ENCODE peak calls at places on chromosomes 7 and 10, in seven cellular contexts. Q, Z, E, P, W, D and S are unnamed samples.

GRCh38 chr7:140176271-140176701 is 497 bp downstream of the KDM7A start:
- DNase-seq in Q (no peak), Z (no peak), E (no peak), P (no peak), W (peak), D (no peak), S (no peak)

GRCh38 chr10:132446661-132447445 is 49.9 kb downstream of the PWWP2B start:
- DNase-seq in Q (no peak), Z (peak), E (peak), P (peak), W (peak), D (no peak), S (no peak)

GRCh38 chr10:11046766-11047165 is 29.1 kb downstream of the CELF2 start:
- DNase-seq in Q (no peak), Z (no peak), E (no peak), P (peak), W (no peak), D (no peak), S (no peak)

GRCh38 chr10:70348228-70348850 is 34.1 kb downstream of the LRRC20 start:
- DNase-seq in Q (no peak), Z (no peak), E (peak), P (peak), W (peak), D (no peak), S (no peak)

GRCh38 chr7:48031111-48031510 is 2.2 kb upstream of the SUN3 start:
- DNase-seq in Q (no peak), Z (no peak), E (no peak), P (no peak), W (no peak), D (no peak), S (no peak)

GRCh38 chr10:17676919-17677318 is 33.0 kb downstream of the STAM start:
- DNase-seq in Q (no peak), Z (no peak), E (no peak), P (no peak), W (no peak), D (no peak), S (no peak)

GRCh38 chr10:72316748-72317435 is 37.8 kb downstream of the DNAJB12 start:
- DNase-seq in Q (no peak), Z (peak), E (no peak), P (no peak), W (peak), D (no peak), S (no peak)

GRCh38 chr7:101901661-101902491 is 84.5 kb downstream of the CUX1 start:
- DNase-seq in Q (no peak), Z (no peak), E (no peak), P (peak), W (no peak), D (no peak), S (no peak)

GRCh38 chr10:79102056-79102874 is 33.5 kb downstream of the ZMIZ1 start:
- DNase-seq in Q (no peak), Z (no peak), E (peak), P (no peak), W (peak), D (no peak), S (no peak)

GRCh38 chr7:2288503-2288902 is 25.7 kb downstream of the SNX8 start:
- DNase-seq in Q (no peak), Z (no peak), E (no peak), P (no peak), W (no peak), D (no peak), S (no peak)

GRCh38 chr7:3942778-3943177 is 641.7 kb downstream of the SDK1 start:
- DNase-seq in Q (no peak), Z (no peak), E (no peak), P (no peak), W (no peak), D (no peak), S (no peak)

GRCh38 chr7:23938937-23939552 is 229.0 kb downstream of the STK31 start:
- DNase-seq in Q (peak), Z (no peak), E (peak), P (peak), W (peak), D (peak), S (no peak)

GRCh38 chr7:326845-327304 is 36.9 kb downstream of the FOXL3 start:
- DNase-seq in Q (no peak), Z (no peak), E (no peak), P (peak), W (peak), D (no peak), S (no peak)

GRCh38 chr7:148628011-148628410 is 37.4 kb downstream of the C7orf33 start:
- DNase-seq in Q (no peak), Z (no peak), E (no peak), P (no peak), W (no peak), D (no peak), S (no peak)

GRCh38 chr7:107902381-107902780 is 11.4 kb downstream of the DLD start:
- DNase-seq in Q (no peak), Z (no peak), E (no peak), P (peak), W (no peak), D (no peak), S (no peak)

GRCh38 chr10:7410306-7410799 is 481 bp downstream of the SFMBT2 start:
- DNase-seq in Q (no peak), Z (no peak), E (peak), P (peak), W (peak), D (no peak), S (no peak)

GRCh38 chr10:92290076-92290836 is 622 bp downstream of the CPEB3 start:
- DNase-seq in Q (peak), Z (no peak), E (peak), P (peak), W (peak), D (no peak), S (peak)

GRCh38 chr7:132145466-132145865 is 430.8 kb downstream of the PLXNA4 start:
- DNase-seq in Q (no peak), Z (no peak), E (peak), P (peak), W (peak), D (peak), S (no peak)